ENCODE peak calls at places on chromosome 22, in nine cellular contexts. T, R, K, N, G, J, X, M and W are unnamed samples.

GRCh38 chr22:37177221-37177620 is 10.8 kb downstream of the C1QTNF6 start:
- DNase-seq in T (no peak), R (no peak), K (no peak), N (no peak), G (no peak), J (no peak), X (no peak), M (no peak), W (no peak)

GRCh38 chr22:44711701-44712100 is 9.7 kb downstream of the PRR5 start:
- DNase-seq in T (no peak), R (no peak), K (no peak), N (no peak), G (no peak), J (no peak), X (no peak), M (no peak), W (no peak)

GRCh38 chr22:49948958-49949913 is 11.3 kb upstream of the PIM3 start:
- DNase-seq in T (no peak), R (no peak), K (no peak), N (no peak), G (no peak), J (no peak), X (no peak), M (no peak), W (no peak)

GRCh38 chr22:35910926-35911325 is 117.7 kb downstream of the RBFOX2 start:
- DNase-seq in T (no peak), R (no peak), K (no peak), N (no peak), G (no peak), J (no peak), X (no peak), M (no peak), W (no peak)

GRCh38 chr22:30882181-30882771 is 86.3 kb downstream of the MORC2 start:
- DNase-seq in T (no peak), R (no peak), K (no peak), N (no peak), G (no peak), J (no peak), X (no peak), M (no peak), W (no peak)

GRCh38 chr22:27133951-27134664 is 476.7 kb downstream of the MIAT start:
- DNase-seq in T (no peak), R (peak; percentile 21), K (no peak), N (peak; percentile 68), G (no peak), J (no peak), X (peak; percentile 93), M (peak; percentile 84), W (no peak)

GRCh38 chr22:50221410-50222300 is 20.8 kb downstream of the SELENOO start:
- DNase-seq in T (no peak), R (no peak), K (no peak), N (no peak), G (no peak), J (no peak), X (no peak), M (no peak), W (no peak)

GRCh38 chr22:21677606-21678443 is 12.0 kb downstream of the PPIL2 start:
- DNase-seq in T (no peak), R (no peak), K (no peak), N (no peak), G (no peak), J (no peak), X (no peak), M (no peak), W (no peak)

GRCh38 chr22:20193761-20194494 is 43.1 kb upstream of the CCDC188 start:
- DNase-seq in T (no peak), R (no peak), K (no peak), N (no peak), G (no peak), J (no peak), X (no peak), M (no peak), W (no peak)

GRCh38 chr22:43928418-43929307 is 5.1 kb downstream of the PNPLA3 start:
- DNase-seq in T (no peak), R (no peak), K (no peak), N (no peak), G (no peak), J (no peak), X (no peak), M (no peak), W (no peak)

GRCh38 chr22:45224988-45225731 is 15.5 kb downstream of the KIAA0930 start:
- DNase-seq in T (no peak), R (no peak), K (no peak), N (no peak), G (no peak), J (no peak), X (no peak), M (no peak), W (peak; percentile 51)

GRCh38 chr22:43381693-43382092 is 30.1 kb upstream of the MPPED1 start:
- DNase-seq in T (no peak), R (peak; percentile 26), K (no peak), N (no peak), G (no peak), J (no peak), X (no peak), M (no peak), W (no peak)

GRCh38 chr22:19747574-19747973 is 13.0 kb upstream of the TBX1 start:
- DNase-seq in T (no peak), R (no peak), K (no peak), N (no peak), G (no peak), J (no peak), X (no peak), M (no peak), W (no peak)

GRCh38 chr22:27809226-27809625 is 7.7 kb upstream of the MN1 start:
- DNase-seq in T (no peak), R (no peak), K (no peak), N (no peak), G (no peak), J (no peak), X (no peak), M (no peak), W (no peak)

GRCh38 chr22:23883658-23884057 is 10.5 kb upstream of the MIF start:
- DNase-seq in T (no peak), R (no peak), K (no peak), N (no peak), G (no peak), J (no peak), X (no peak), M (no peak), W (no peak)

GRCh38 chr22:38955250-38955775 is 2.1 kb upstream of the APOBEC3A start:
- DNase-seq in T (no peak), R (no peak), K (no peak), N (no peak), G (no peak), J (no peak), X (no peak), M (no peak), W (peak; percentile 34)

GRCh38 chr22:36409911-36410756 is 22.4 kb upstream of the MYH9 start:
- DNase-seq in T (peak; percentile 68), R (peak; percentile 78), K (peak; percentile 43), N (no peak), G (no peak), J (peak; percentile 91), X (no peak), M (no peak), W (peak; percentile 96)

GRCh38 chr22:24156146-24156914 is 25.0 kb upstream of the SUSD2 start:
- DNase-seq in T (peak; percentile 41), R (peak; percentile 78), K (peak; percentile 66), N (no peak), G (no peak), J (no peak), X (peak; percentile 29), M (no peak), W (no peak)

GRCh38 chr22:30717331-30717921 is 22.8 kb downstream of the OSBP2 start:
- DNase-seq in T (no peak), R (no peak), K (no peak), N (peak; percentile 77), G (no peak), J (no peak), X (peak; percentile 64), M (peak; percentile 50), W (no peak)

GRCh38 chr22:23242473-23243001 is 62.2 kb downstream of the BCR start:
- DNase-seq in T (no peak), R (no peak), K (no peak), N (no peak), G (no peak), J (no peak), X (peak; percentile 55), M (peak; percentile 86), W (peak; percentile 81)

GRCh38 chr22:46081036-46081830 is 69.1 kb upstream of the PPARA start:
- DNase-seq in T (no peak), R (no peak), K (no peak), N (no peak), G (peak; percentile 13), J (no peak), X (no peak), M (peak; percentile 77), W (no peak)

GRCh38 chr22:26550498-26551033 is 38.3 kb upstream of the TFIP11 start:
- DNase-seq in T (no peak), R (no peak), K (no peak), N (peak; percentile 83), G (no peak), J (no peak), X (peak; percentile 87), M (peak; percentile 87), W (peak; percentile 53)

GRCh38 chr22:42676059-42676607 is 26.9 kb upstream of the CYB5R3 start:
- DNase-seq in T (no peak), R (no peak), K (no peak), N (peak; percentile 51), G (no peak), J (no peak), X (no peak), M (no peak), W (no peak)

GRCh38 chr22:35552186-35552842 is 11.7 kb downstream of the RASD2 start:
- DNase-seq in T (peak; percentile 38), R (peak; percentile 83), K (peak; percentile 70), N (peak; percentile 31), G (no peak), J (no peak), X (no peak), M (peak; percentile 19), W (peak; percentile 82)

GRCh38 chr22:45242778-45243191 is 2.1 kb upstream of the KIAA0930 start:
- DNase-seq in T (no peak), R (no peak), K (no peak), N (no peak), G (no peak), J (peak; percentile 80), X (no peak), M (peak; percentile 34), W (no peak)

GRCh38 chr22:37552560-37553163 is 7.6 kb upstream of the CDC42EP1 start:
- DNase-seq in T (peak; percentile 52), R (no peak), K (no peak), N (no peak), G (no peak), J (no peak), X (no peak), M (no peak), W (peak; percentile 88)